ENCODE peak calls at places on chromosomes 12 and 14, in six cellular contexts. One of them, this sample, is unnamed.

GRCh38 chr12:29428630-29429029 is 47.7 kb upstream of the ERGIC2 start:
- DNase-seq in fibroblast of lung: peak
- DNase-seq in endodermal cell: no peak
- DNase-seq in HepG2: no peak
- DNase-seq in A549: peak
- DNase-seq in PC-3: peak
- DNase-seq in this sample: peak

GRCh38 chr14:99146991-99147740 is 124.8 kb downstream of the BCL11B start:
- DNase-seq in fibroblast of lung: no peak
- DNase-seq in endodermal cell: peak
- DNase-seq in HepG2: no peak
- DNase-seq in A549: no peak
- DNase-seq in PC-3: no peak
- DNase-seq in this sample: no peak

GRCh38 chr12:12224240-12224940 is 42.5 kb downstream of the LRP6 start:
- DNase-seq in fibroblast of lung: peak
- DNase-seq in endodermal cell: no peak
- DNase-seq in HepG2: no peak
- DNase-seq in A549: no peak
- DNase-seq in PC-3: no peak
- DNase-seq in this sample: no peak

GRCh38 chr12:13205809-13206559 is 9.5 kb downstream of the EMP1 start:
- DNase-seq in fibroblast of lung: peak
- DNase-seq in endodermal cell: no peak
- DNase-seq in HepG2: no peak
- DNase-seq in A549: peak
- DNase-seq in PC-3: peak
- DNase-seq in this sample: peak

GRCh38 chr14:82385043-82385442 is 851.4 kb upstream of the SEL1L start:
- DNase-seq in fibroblast of lung: no peak
- DNase-seq in endodermal cell: no peak
- DNase-seq in HepG2: no peak
- DNase-seq in A549: no peak
- DNase-seq in PC-3: peak
- DNase-seq in this sample: no peak

GRCh38 chr14:32560213-32560857 is 231.2 kb downstream of the AKAP6 start:
- DNase-seq in fibroblast of lung: peak
- DNase-seq in endodermal cell: peak
- DNase-seq in HepG2: peak
- DNase-seq in A549: peak
- DNase-seq in PC-3: peak
- DNase-seq in this sample: peak

GRCh38 chr12:115771065-115771464 is 506.4 kb downstream of the MED13L start:
- DNase-seq in fibroblast of lung: peak
- DNase-seq in endodermal cell: peak
- DNase-seq in HepG2: peak
- DNase-seq in A549: peak
- DNase-seq in PC-3: peak
- DNase-seq in this sample: no peak

GRCh38 chr12:130083002-130083401 is 79.3 kb upstream of the FZD10 start:
- DNase-seq in fibroblast of lung: no peak
- DNase-seq in endodermal cell: no peak
- DNase-seq in HepG2: no peak
- DNase-seq in A549: no peak
- DNase-seq in PC-3: no peak
- DNase-seq in this sample: no peak

GRCh38 chr12:79409562-79409961 is 281.2 kb downstream of the PAWR start:
- DNase-seq in fibroblast of lung: peak
- DNase-seq in endodermal cell: no peak
- DNase-seq in HepG2: no peak
- DNase-seq in A549: no peak
- DNase-seq in PC-3: peak
- DNase-seq in this sample: peak

GRCh38 chr12:61452076-61452475 is 808.1 kb upstream of the USP15 start:
- DNase-seq in fibroblast of lung: no peak
- DNase-seq in endodermal cell: no peak
- DNase-seq in HepG2: no peak
- DNase-seq in A549: no peak
- DNase-seq in PC-3: peak
- DNase-seq in this sample: peak

GRCh38 chr14:60051690-60052324 is 39.9 kb upstream of the PCNX4 start:
- DNase-seq in fibroblast of lung: peak
- DNase-seq in endodermal cell: no peak
- DNase-seq in HepG2: no peak
- DNase-seq in A549: no peak
- DNase-seq in PC-3: no peak
- DNase-seq in this sample: no peak

GRCh38 chr12:129241852-129242251 is 388.6 kb downstream of the GLT1D1 start:
- DNase-seq in fibroblast of lung: no peak
- DNase-seq in endodermal cell: no peak
- DNase-seq in HepG2: no peak
- DNase-seq in A549: no peak
- DNase-seq in PC-3: no peak
- DNase-seq in this sample: no peak

GRCh38 chr12:22876262-22876661 is 251.3 kb downstream of the ETNK1 start:
- DNase-seq in fibroblast of lung: no peak
- DNase-seq in endodermal cell: no peak
- DNase-seq in HepG2: no peak
- DNase-seq in A549: no peak
- DNase-seq in PC-3: no peak
- DNase-seq in this sample: no peak

GRCh38 chr14:41950428-41950827 is 343.8 kb downstream of the LRFN5 start:
- DNase-seq in fibroblast of lung: no peak
- DNase-seq in endodermal cell: no peak
- DNase-seq in HepG2: no peak
- DNase-seq in A549: no peak
- DNase-seq in PC-3: no peak
- DNase-seq in this sample: no peak

GRCh38 chr12:13046914-13047472 is 2.8 kb downstream of the FAM234B start:
- DNase-seq in fibroblast of lung: no peak
- DNase-seq in endodermal cell: no peak
- DNase-seq in HepG2: no peak
- DNase-seq in A549: no peak
- DNase-seq in PC-3: no peak
- DNase-seq in this sample: no peak

GRCh38 chr14:59246566-59246965 is 58.1 kb downstream of the DAAM1 start:
- DNase-seq in fibroblast of lung: no peak
- DNase-seq in endodermal cell: no peak
- DNase-seq in HepG2: no peak
- DNase-seq in A549: no peak
- DNase-seq in PC-3: peak
- DNase-seq in this sample: no peak

GRCh38 chr12:93019911-93020224 is 90.8 kb upstream of the EEA1 start:
- DNase-seq in fibroblast of lung: no peak
- DNase-seq in endodermal cell: no peak
- DNase-seq in HepG2: no peak
- DNase-seq in A549: no peak
- DNase-seq in PC-3: no peak
- DNase-seq in this sample: no peak

GRCh38 chr14:92866181-92866752 is 56.7 kb upstream of the CHGA start:
- DNase-seq in fibroblast of lung: no peak
- DNase-seq in endodermal cell: no peak
- DNase-seq in HepG2: no peak
- DNase-seq in A549: no peak
- DNase-seq in PC-3: no peak
- DNase-seq in this sample: peak

GRCh38 chr12:27657296-27657695 is 39.0 kb upstream of the REP15 start:
- DNase-seq in fibroblast of lung: peak
- DNase-seq in endodermal cell: no peak
- DNase-seq in HepG2: no peak
- DNase-seq in A549: no peak
- DNase-seq in PC-3: no peak
- DNase-seq in this sample: peak

GRCh38 chr12:12636641-12637040 is 25.0 kb downstream of the CREBL2 start:
- DNase-seq in fibroblast of lung: no peak
- DNase-seq in endodermal cell: no peak
- DNase-seq in HepG2: no peak
- DNase-seq in A549: no peak
- DNase-seq in PC-3: no peak
- DNase-seq in this sample: no peak

GRCh38 chr12:100339071-100339470 is 17.8 kb upstream of the SLC17A8 start:
- DNase-seq in fibroblast of lung: no peak
- DNase-seq in endodermal cell: no peak
- DNase-seq in HepG2: no peak
- DNase-seq in A549: no peak
- DNase-seq in PC-3: no peak
- DNase-seq in this sample: no peak

GRCh38 chr12:128840862-128841468 is 12.3 kb upstream of the GLT1D1 start:
- DNase-seq in fibroblast of lung: no peak
- DNase-seq in endodermal cell: no peak
- DNase-seq in HepG2: no peak
- DNase-seq in A549: no peak
- DNase-seq in PC-3: no peak
- DNase-seq in this sample: no peak

GRCh38 chr12:23174917-23175316 is 549.9 kb downstream of the ETNK1 start:
- DNase-seq in fibroblast of lung: no peak
- DNase-seq in endodermal cell: no peak
- DNase-seq in HepG2: no peak
- DNase-seq in A549: no peak
- DNase-seq in PC-3: no peak
- DNase-seq in this sample: no peak

GRCh38 chr12:72832024-72832423 is 559.9 kb downstream of the TRHDE start:
- DNase-seq in fibroblast of lung: no peak
- DNase-seq in endodermal cell: no peak
- DNase-seq in HepG2: no peak
- DNase-seq in A549: no peak
- DNase-seq in PC-3: no peak
- DNase-seq in this sample: no peak

GRCh38 chr14:69459122-69459521 is 25.4 kb upstream of the PLEKHD1 start:
- DNase-seq in fibroblast of lung: no peak
- DNase-seq in endodermal cell: no peak
- DNase-seq in HepG2: no peak
- DNase-seq in A549: no peak
- DNase-seq in PC-3: no peak
- DNase-seq in this sample: no peak

GRCh38 chr14:71439247-71439646 is 493.0 kb upstream of the RGS6 start:
- DNase-seq in fibroblast of lung: peak
- DNase-seq in endodermal cell: no peak
- DNase-seq in HepG2: no peak
- DNase-seq in A549: no peak
- DNase-seq in PC-3: no peak
- DNase-seq in this sample: no peak

GRCh38 chr12:107783406-107784376 is 9.2 kb downstream of the ASCL4 start:
- DNase-seq in fibroblast of lung: no peak
- DNase-seq in endodermal cell: no peak
- DNase-seq in HepG2: no peak
- DNase-seq in A549: no peak
- DNase-seq in PC-3: no peak
- DNase-seq in this sample: no peak

GRCh38 chr14:49769171-49769570 is 1.2 kb downstream of the KLHDC2 start:
- DNase-seq in fibroblast of lung: peak
- DNase-seq in endodermal cell: no peak
- DNase-seq in HepG2: peak
- DNase-seq in A549: no peak
- DNase-seq in PC-3: peak
- DNase-seq in this sample: peak

GRCh38 chr12:85823436-85824179 is 12.6 kb downstream of the RASSF9 start:
- DNase-seq in fibroblast of lung: peak
- DNase-seq in endodermal cell: no peak
- DNase-seq in HepG2: no peak
- DNase-seq in A549: no peak
- DNase-seq in PC-3: peak
- DNase-seq in this sample: peak

GRCh38 chr12:79558924-79559469 is 131.8 kb downstream of the PAWR start:
- DNase-seq in fibroblast of lung: no peak
- DNase-seq in endodermal cell: no peak
- DNase-seq in HepG2: no peak
- DNase-seq in A549: no peak
- DNase-seq in PC-3: no peak
- DNase-seq in this sample: no peak

GRCh38 chr14:68628605-68629310 is 164.1 kb downstream of the ZFP36L1 start:
- DNase-seq in fibroblast of lung: no peak
- DNase-seq in endodermal cell: peak
- DNase-seq in HepG2: peak
- DNase-seq in A549: no peak
- DNase-seq in PC-3: peak
- DNase-seq in this sample: no peak

GRCh38 chr12:42612258-42612608 is 22.7 kb upstream of the PRICKLE1 start:
- DNase-seq in fibroblast of lung: peak
- DNase-seq in endodermal cell: no peak
- DNase-seq in HepG2: no peak
- DNase-seq in A549: no peak
- DNase-seq in PC-3: no peak
- DNase-seq in this sample: no peak
- TF ChIP-seq CTCF in fibroblast of lung: no peak
- TF ChIP-seq CTCF in endodermal cell: no peak
- TF ChIP-seq CTCF in HepG2: no peak
- TF ChIP-seq CTCF in A549: no peak
- TF ChIP-seq CTCF in PC-3: no peak
- TF ChIP-seq CTCF in this sample: no peak

GRCh38 chr14:61645247-61645646 is 50.1 kb upstream of the HIF1A start:
- DNase-seq in fibroblast of lung: no peak
- DNase-seq in endodermal cell: no peak
- DNase-seq in HepG2: no peak
- DNase-seq in A549: no peak
- DNase-seq in PC-3: no peak
- DNase-seq in this sample: no peak
- H3K27ac ChIP-seq in fibroblast of lung: no peak
- H3K27ac ChIP-seq in endodermal cell: no peak
- H3K27ac ChIP-seq in HepG2: no peak
- H3K27ac ChIP-seq in A549: no peak
- H3K27ac ChIP-seq in PC-3: no peak
- H3K27ac ChIP-seq in this sample: no peak

GRCh38 chr12:123907021-123907420 is 65.6 kb downstream of the CCDC92 start:
- DNase-seq in fibroblast of lung: no peak
- DNase-seq in endodermal cell: no peak
- DNase-seq in HepG2: no peak
- DNase-seq in A549: no peak
- DNase-seq in PC-3: no peak
- DNase-seq in this sample: no peak
- TF ChIP-seq CTCF in fibroblast of lung: no peak
- TF ChIP-seq CTCF in endodermal cell: no peak
- TF ChIP-seq CTCF in HepG2: no peak
- TF ChIP-seq CTCF in A549: no peak
- TF ChIP-seq CTCF in PC-3: no peak
- TF ChIP-seq CTCF in this sample: no peak

GRCh38 chr12:46798056-46798455 is 27.7 kb downstream of the SLC38A4 start:
- DNase-seq in fibroblast of lung: no peak
- DNase-seq in endodermal cell: no peak
- DNase-seq in HepG2: peak
- DNase-seq in A549: no peak
- DNase-seq in PC-3: no peak
- DNase-seq in this sample: no peak

GRCh38 chr12:46792925-46793324 is 32.9 kb downstream of the SLC38A4 start:
- DNase-seq in fibroblast of lung: no peak
- DNase-seq in endodermal cell: no peak
- DNase-seq in HepG2: no peak
- DNase-seq in A549: no peak
- DNase-seq in PC-3: no peak
- DNase-seq in this sample: no peak

GRCh38 chr12:46795988-46796387 is 29.8 kb downstream of the SLC38A4 start:
- DNase-seq in fibroblast of lung: no peak
- DNase-seq in endodermal cell: no peak
- DNase-seq in HepG2: no peak
- DNase-seq in A549: no peak
- DNase-seq in PC-3: no peak
- DNase-seq in this sample: no peak

GRCh38 chr12:46798648-46799047 is 27.1 kb downstream of the SLC38A4 start:
- DNase-seq in fibroblast of lung: no peak
- DNase-seq in endodermal cell: no peak
- DNase-seq in HepG2: no peak
- DNase-seq in A549: no peak
- DNase-seq in PC-3: no peak
- DNase-seq in this sample: no peak

GRCh38 chr12:46794593-46795190 is 31.1 kb downstream of the SLC38A4 start:
- DNase-seq in fibroblast of lung: no peak
- DNase-seq in endodermal cell: no peak
- DNase-seq in HepG2: no peak
- DNase-seq in A549: no peak
- DNase-seq in PC-3: no peak
- DNase-seq in this sample: no peak
- H3K27ac ChIP-seq in fibroblast of lung: no peak
- H3K27ac ChIP-seq in endodermal cell: no peak
- H3K27ac ChIP-seq in HepG2: no peak
- H3K27ac ChIP-seq in A549: no peak
- H3K27ac ChIP-seq in PC-3: no peak
- H3K27ac ChIP-seq in this sample: no peak